ENCODE peak calls at places on chromosomes 6 and 20, in six cellular contexts. One of them, this sample, is unnamed.

GRCh38 chr20:53914091-53914860 is 156.1 kb downstream of the BCAS1 start:
- DNase-seq in hepatocyte: no peak
- DNase-seq in PC-3: peak; percentile 58
- DNase-seq in CD8-positive, alpha-beta memory T cell: no peak
- DNase-seq in A549: no peak
- DNase-seq in fibroblast of lung: no peak
- DNase-seq in this sample: peak; percentile 23

GRCh38 chr20:8535403-8536003 is 403.4 kb downstream of the PLCB1 start:
- DNase-seq in A549: no peak
- DNase-seq in PC-3: peak; percentile 35
- DNase-seq in fibroblast of lung: peak; percentile 19
- DNase-seq in CD8-positive, alpha-beta memory T cell: no peak
- DNase-seq in hepatocyte: no peak
- DNase-seq in this sample: no peak

GRCh38 chr20:41734506-41734945 is 116.3 kb upstream of the CHD6 start:
- DNase-seq in CD8-positive, alpha-beta memory T cell: peak; percentile 15
- DNase-seq in fibroblast of lung: peak; percentile 25
- DNase-seq in hepatocyte: peak; percentile 69
- DNase-seq in PC-3: peak; percentile 68
- DNase-seq in A549: peak; percentile 54
- DNase-seq in this sample: peak; percentile 73

GRCh38 chr6:131657630-131658111 is 20.6 kb downstream of the ENPP3 start:
- DNase-seq in PC-3: peak; percentile 54
- DNase-seq in fibroblast of lung: no peak
- DNase-seq in CD8-positive, alpha-beta memory T cell: no peak
- DNase-seq in A549: no peak
- DNase-seq in hepatocyte: no peak
- DNase-seq in this sample: no peak

GRCh38 chr6:142726616-142727015 is 218.4 kb downstream of the HIVEP2 start:
- DNase-seq in PC-3: no peak
- DNase-seq in hepatocyte: peak; percentile 10
- DNase-seq in CD8-positive, alpha-beta memory T cell: no peak
- DNase-seq in fibroblast of lung: no peak
- DNase-seq in A549: no peak
- DNase-seq in this sample: no peak

GRCh38 chr6:132065556-132065955 is 114.4 kb upstream of the CCN2 start:
- DNase-seq in hepatocyte: no peak
- DNase-seq in PC-3: peak; percentile 31
- DNase-seq in A549: no peak
- DNase-seq in CD8-positive, alpha-beta memory T cell: no peak
- DNase-seq in fibroblast of lung: no peak
- DNase-seq in this sample: no peak

GRCh38 chr20:19758888-19759331 is 852 bp downstream of the RIN2 start:
- DNase-seq in hepatocyte: peak; percentile 74
- DNase-seq in fibroblast of lung: peak; percentile 37
- DNase-seq in A549: peak; percentile 56
- DNase-seq in CD8-positive, alpha-beta memory T cell: no peak
- DNase-seq in PC-3: peak; percentile 57
- DNase-seq in this sample: peak; percentile 56

GRCh38 chr6:85449388-85449817 is 480 bp upstream of the NT5E start:
- DNase-seq in PC-3: no peak
- DNase-seq in fibroblast of lung: peak; percentile 84
- DNase-seq in hepatocyte: no peak
- DNase-seq in A549: peak; percentile 44
- DNase-seq in CD8-positive, alpha-beta memory T cell: peak; percentile 77
- DNase-seq in this sample: peak; percentile 23

GRCh38 chr20:36085686-36086267 is 68.8 kb upstream of the EPB41L1 start:
- DNase-seq in PC-3: peak; percentile 93
- DNase-seq in fibroblast of lung: peak; percentile 56
- DNase-seq in A549: peak; percentile 98
- DNase-seq in hepatocyte: peak; percentile 85
- DNase-seq in CD8-positive, alpha-beta memory T cell: no peak
- DNase-seq in this sample: peak; percentile 95

GRCh38 chr6:113690255-113690956 is 166.7 kb upstream of the MARCKS start:
- DNase-seq in hepatocyte: no peak
- DNase-seq in A549: peak; percentile 65
- DNase-seq in CD8-positive, alpha-beta memory T cell: no peak
- DNase-seq in fibroblast of lung: peak; percentile 91
- DNase-seq in PC-3: peak; percentile 80
- DNase-seq in this sample: no peak

GRCh38 chr20:63303095-63303666 is 10.2 kb downstream of the COL20A1 start:
- DNase-seq in CD8-positive, alpha-beta memory T cell: no peak
- DNase-seq in hepatocyte: no peak
- DNase-seq in PC-3: no peak
- DNase-seq in A549: no peak
- DNase-seq in fibroblast of lung: no peak
- DNase-seq in this sample: no peak

GRCh38 chr20:52410182-52410647 is 218.6 kb upstream of the ZFP64 start:
- DNase-seq in fibroblast of lung: peak; percentile 72
- DNase-seq in PC-3: no peak
- DNase-seq in hepatocyte: peak; percentile 58
- DNase-seq in A549: no peak
- DNase-seq in CD8-positive, alpha-beta memory T cell: peak; percentile 89
- DNase-seq in this sample: peak; percentile 49

GRCh38 chr20:50191566-50192363 is 1.1 kb downstream of the CEBPB start:
- DNase-seq in A549: peak; percentile 75
- DNase-seq in CD8-positive, alpha-beta memory T cell: peak; percentile 71
- DNase-seq in PC-3: peak; percentile 58
- DNase-seq in hepatocyte: peak; percentile 77
- DNase-seq in fibroblast of lung: no peak
- DNase-seq in this sample: peak; percentile 57

GRCh38 chr20:38139919-38140753 is 24.9 kb downstream of the TGM2 start:
- DNase-seq in PC-3: no peak
- DNase-seq in A549: no peak
- DNase-seq in fibroblast of lung: peak; percentile 42
- DNase-seq in CD8-positive, alpha-beta memory T cell: no peak
- DNase-seq in hepatocyte: peak; percentile 35
- DNase-seq in this sample: peak; percentile 82

GRCh38 chr6:89602136-89602535 is 36.4 kb downstream of the LYRM2 start:
- DNase-seq in A549: no peak
- DNase-seq in fibroblast of lung: no peak
- DNase-seq in PC-3: no peak
- DNase-seq in CD8-positive, alpha-beta memory T cell: no peak
- DNase-seq in hepatocyte: no peak
- DNase-seq in this sample: no peak

GRCh38 chr20:40663991-40664880 is 24.8 kb downstream of the MAFB start:
- DNase-seq in CD8-positive, alpha-beta memory T cell: no peak
- DNase-seq in A549: no peak
- DNase-seq in PC-3: peak; percentile 4
- DNase-seq in fibroblast of lung: no peak
- DNase-seq in hepatocyte: no peak
- DNase-seq in this sample: no peak

GRCh38 chr20:22499475-22500174 is 84.7 kb downstream of the FOXA2 start:
- DNase-seq in A549: no peak
- DNase-seq in PC-3: no peak
- DNase-seq in CD8-positive, alpha-beta memory T cell: no peak
- DNase-seq in hepatocyte: no peak
- DNase-seq in fibroblast of lung: no peak
- DNase-seq in this sample: peak; percentile 69

GRCh38 chr6:70380771-70381435 is 32.4 kb upstream of the FAM135A start:
- DNase-seq in fibroblast of lung: no peak
- DNase-seq in PC-3: no peak
- DNase-seq in hepatocyte: no peak
- DNase-seq in CD8-positive, alpha-beta memory T cell: no peak
- DNase-seq in A549: no peak
- DNase-seq in this sample: no peak

GRCh38 chr6:4920914-4921410 is 82.9 kb downstream of the RPP40 start:
- DNase-seq in A549: no peak
- DNase-seq in PC-3: peak; percentile 34
- DNase-seq in fibroblast of lung: no peak
- DNase-seq in CD8-positive, alpha-beta memory T cell: no peak
- DNase-seq in hepatocyte: no peak
- DNase-seq in this sample: no peak

GRCh38 chr6:108222504-108222903 is 38.3 kb downstream of the SNX3 start:
- DNase-seq in A549: peak; percentile 4
- DNase-seq in hepatocyte: no peak
- DNase-seq in fibroblast of lung: peak; percentile 17
- DNase-seq in PC-3: no peak
- DNase-seq in CD8-positive, alpha-beta memory T cell: no peak
- DNase-seq in this sample: no peak

GRCh38 chr6:126054802-126055201 is 68.5 kb downstream of the TRMT11 start:
- DNase-seq in hepatocyte: no peak
- DNase-seq in PC-3: no peak
- DNase-seq in fibroblast of lung: no peak
- DNase-seq in A549: no peak
- DNase-seq in CD8-positive, alpha-beta memory T cell: no peak
- DNase-seq in this sample: no peak

GRCh38 chr20:36355469-36356171 is 49.5 kb downstream of the DLGAP4 start:
- DNase-seq in PC-3: no peak
- DNase-seq in fibroblast of lung: no peak
- DNase-seq in CD8-positive, alpha-beta memory T cell: no peak
- DNase-seq in A549: peak; percentile 38
- DNase-seq in hepatocyte: no peak
- DNase-seq in this sample: no peak

GRCh38 chr6:119152187-119152586 is 73.7 kb upstream of the FAM184A start:
- DNase-seq in hepatocyte: no peak
- DNase-seq in A549: no peak
- DNase-seq in PC-3: no peak
- DNase-seq in CD8-positive, alpha-beta memory T cell: no peak
- DNase-seq in fibroblast of lung: no peak
- DNase-seq in this sample: no peak

GRCh38 chr20:37151529-37151928 is 27.6 kb upstream of the RPN2 start:
- DNase-seq in fibroblast of lung: no peak
- DNase-seq in CD8-positive, alpha-beta memory T cell: no peak
- DNase-seq in PC-3: no peak
- DNase-seq in A549: no peak
- DNase-seq in hepatocyte: no peak
- DNase-seq in this sample: no peak

GRCh38 chr20:496126-496696 is 33.9 kb upstream of the TBC1D20 start:
- DNase-seq in CD8-positive, alpha-beta memory T cell: no peak
- DNase-seq in A549: no peak
- DNase-seq in hepatocyte: no peak
- DNase-seq in fibroblast of lung: peak; percentile 77
- DNase-seq in PC-3: peak; percentile 16
- DNase-seq in this sample: no peak

GRCh38 chr6:99590728-99591672 is 15.6 kb upstream of the PRDM13 start:
- DNase-seq in CD8-positive, alpha-beta memory T cell: no peak
- DNase-seq in PC-3: no peak
- DNase-seq in A549: no peak
- DNase-seq in fibroblast of lung: no peak
- DNase-seq in hepatocyte: peak; percentile 20
- DNase-seq in this sample: no peak

GRCh38 chr6:80872194-80872950 is 765.9 kb downstream of the BCKDHB start:
- DNase-seq in CD8-positive, alpha-beta memory T cell: no peak
- DNase-seq in hepatocyte: no peak
- DNase-seq in fibroblast of lung: peak; percentile 1
- DNase-seq in PC-3: no peak
- DNase-seq in A549: no peak
- DNase-seq in this sample: no peak

GRCh38 chr20:60627751-60628565 is 624.1 kb upstream of the CDH4 start:
- DNase-seq in fibroblast of lung: no peak
- DNase-seq in CD8-positive, alpha-beta memory T cell: no peak
- DNase-seq in A549: peak; percentile 3
- DNase-seq in hepatocyte: no peak
- DNase-seq in PC-3: no peak
- DNase-seq in this sample: no peak

GRCh38 chr6:136920858-136921520 is 1.1 kb upstream of the SLC35D3 start:
- DNase-seq in A549: no peak
- DNase-seq in PC-3: no peak
- DNase-seq in hepatocyte: peak; percentile 12
- DNase-seq in fibroblast of lung: peak; percentile 15
- DNase-seq in CD8-positive, alpha-beta memory T cell: no peak
- DNase-seq in this sample: peak; percentile 63

GRCh38 chr6:4189249-4189648 is 53.9 kb upstream of the ECI2 start:
- DNase-seq in CD8-positive, alpha-beta memory T cell: no peak
- DNase-seq in fibroblast of lung: no peak
- DNase-seq in hepatocyte: no peak
- DNase-seq in PC-3: no peak
- DNase-seq in A549: no peak
- DNase-seq in this sample: no peak

GRCh38 chr6:34243131-34243771 is 5.6 kb downstream of the SMIM29 start:
- DNase-seq in CD8-positive, alpha-beta memory T cell: no peak
- DNase-seq in A549: no peak
- DNase-seq in PC-3: peak; percentile 67
- DNase-seq in fibroblast of lung: no peak
- DNase-seq in hepatocyte: no peak
- DNase-seq in this sample: no peak
- H3K4me1 ChIP-seq in CD8-positive, alpha-beta memory T cell: peaks cover 27% of the 10 kb centered on the region
- H3K4me1 ChIP-seq in A549: peaks cover 97% of the 10 kb centered on the region
- H3K4me1 ChIP-seq in PC-3: peaks cover 96% of the 10 kb centered on the region
- H3K4me1 ChIP-seq in fibroblast of lung: peaks cover 39% of the 10 kb centered on the region
- H3K4me1 ChIP-seq in hepatocyte: peaks cover 16% of the 10 kb centered on the region
- H3K4me1 ChIP-seq in this sample: peaks cover 2% of the 10 kb centered on the region

DNA sequence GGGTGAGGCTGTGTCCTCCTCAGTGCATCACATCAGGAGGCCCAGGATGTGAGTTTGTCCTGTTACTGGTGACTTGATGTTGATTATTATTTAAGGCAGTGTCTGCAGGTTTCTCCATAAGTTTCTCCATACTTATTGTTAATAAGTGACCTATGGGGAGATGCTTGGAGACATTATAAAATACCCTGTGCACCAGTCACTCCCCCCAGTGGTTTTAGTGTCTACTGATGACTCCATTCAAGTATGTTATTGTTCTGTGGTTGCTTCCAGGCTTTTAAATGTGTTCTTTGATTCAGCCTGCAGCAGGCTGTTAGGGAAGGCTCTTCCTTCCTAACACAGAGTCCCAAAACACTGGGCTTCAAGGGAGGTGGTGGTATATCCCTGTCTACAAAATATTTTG is 14.6 kb upstream of the CST3 start:
- DNase-seq in A549: no peak
- DNase-seq in PC-3: no peak
- DNase-seq in fibroblast of lung: no peak
- DNase-seq in hepatocyte: no peak
- DNase-seq in CD8-positive, alpha-beta memory T cell: no peak
- DNase-seq in this sample: no peak
- H3K4me1 ChIP-seq in A549: no peaks in the 10 kb centered on the region
- H3K4me1 ChIP-seq in PC-3: no peaks in the 10 kb centered on the region
- H3K4me1 ChIP-seq in fibroblast of lung: no peaks in the 10 kb centered on the region
- H3K4me1 ChIP-seq in hepatocyte: peaks cover under 1% of the 10 kb centered on the region
- H3K4me1 ChIP-seq in CD8-positive, alpha-beta memory T cell: no peaks in the 10 kb centered on the region
- H3K4me1 ChIP-seq in this sample: no peaks in the 10 kb centered on the region

GRCh38 chr6:52261229-52261628 is 16.9 kb upstream of the IL17F start:
- DNase-seq in hepatocyte: peak; percentile 13
- DNase-seq in A549: no peak
- DNase-seq in fibroblast of lung: peak; percentile 51
- DNase-seq in PC-3: peak; percentile 57
- DNase-seq in CD8-positive, alpha-beta memory T cell: no peak
- DNase-seq in this sample: no peak

GRCh38 chr6:52260634-52261033 is 16.3 kb upstream of the IL17F start:
- DNase-seq in PC-3: no peak
- DNase-seq in hepatocyte: no peak
- DNase-seq in fibroblast of lung: no peak
- DNase-seq in CD8-positive, alpha-beta memory T cell: no peak
- DNase-seq in A549: no peak
- DNase-seq in this sample: no peak

GRCh38 chr6:52263709-52264320 is 19.5 kb upstream of the IL17F start:
- DNase-seq in hepatocyte: peak; percentile 75
- DNase-seq in CD8-positive, alpha-beta memory T cell: peak; percentile 65
- DNase-seq in A549: peak; percentile 51
- DNase-seq in fibroblast of lung: peak; percentile 74
- DNase-seq in PC-3: peak; percentile 76
- DNase-seq in this sample: peak; percentile 67

GRCh38 chr6:52262620-52263344 is 18.5 kb upstream of the IL17F start:
- DNase-seq in hepatocyte: no peak
- DNase-seq in PC-3: no peak
- DNase-seq in fibroblast of lung: no peak
- DNase-seq in CD8-positive, alpha-beta memory T cell: peak; percentile 59
- DNase-seq in A549: no peak
- DNase-seq in this sample: no peak
- H3K4me1 ChIP-seq in hepatocyte: no peaks in the 10 kb centered on the region
- H3K4me1 ChIP-seq in PC-3: peaks cover 15% of the 10 kb centered on the region
- H3K4me1 ChIP-seq in fibroblast of lung: peaks cover 9% of the 10 kb centered on the region
- H3K4me1 ChIP-seq in CD8-positive, alpha-beta memory T cell: no peaks in the 10 kb centered on the region
- H3K4me1 ChIP-seq in A549: no peaks in the 10 kb centered on the region
- H3K4me1 ChIP-seq in this sample: no peaks in the 10 kb centered on the region

GRCh38 chr6:105279463-105279862 is 99.6 kb upstream of the POPDC3 start:
- DNase-seq in fibroblast of lung: no peak
- DNase-seq in hepatocyte: no peak
- DNase-seq in A549: no peak
- DNase-seq in CD8-positive, alpha-beta memory T cell: no peak
- DNase-seq in PC-3: no peak
- DNase-seq in this sample: no peak
- H3K4me1 ChIP-seq in fibroblast of lung: no peaks in the 10 kb centered on the region
- H3K4me1 ChIP-seq in hepatocyte: no peaks in the 10 kb centered on the region
- H3K4me1 ChIP-seq in A549: no peaks in the 10 kb centered on the region
- H3K4me1 ChIP-seq in CD8-positive, alpha-beta memory T cell: no peaks in the 10 kb centered on the region
- H3K4me1 ChIP-seq in PC-3: no peaks in the 10 kb centered on the region
- H3K4me1 ChIP-seq in this sample: no peaks in the 10 kb centered on the region

This sample was measured in small intestine.